ENCODE peak calls at places on chromosome 21, in nine cellular contexts. H is uterus; P is psoas muscle; K is cardiac muscle cell; F is naive thymus-derived CD4-positive, alpha-beta T cell; S is OCI-LY7; I is suprapubic skin; T is SK-N-SH; Y is upper lobe of left lung. A is an unnamed sample.

GRCh38 chr21:42695324-42696025 is 42.1 kb downstream of the PDE9A start:
- DNase-seq in I (no peak), P (no peak), T (no peak), S (no peak), K (no peak), Y (no peak), F (no peak), H (no peak), A (no peak)

GRCh38 chr21:43691801-43692200 is 27.1 kb upstream of the PDXK start:
- DNase-seq in K (no peak), P (no peak), S (no peak), I (no peak), T (no peak), F (no peak), H (no peak), Y (no peak), A (no peak)

GRCh38 chr21:40179167-40179566 is 311.9 kb downstream of the PCP4 start:
- DNase-seq in S (no peak), I (peak), K (no peak), T (no peak), F (no peak), Y (no peak), H (no peak), P (no peak), A (no peak)

GRCh38 chr21:17660449-17660848 is 47.7 kb upstream of the BTG3 start:
- DNase-seq in F (no peak), T (no peak), I (no peak), S (no peak), Y (no peak), P (no peak), K (no peak), H (no peak), A (no peak)

GRCh38 chr21:46515109-46515508 is 56.4 kb downstream of the DIP2A start:
- DNase-seq in Y (peak), I (no peak), T (no peak), F (peak), K (peak), S (peak), H (peak), P (peak), A (peak)

GRCh38 chr21:35326677-35327076 is 277.6 kb upstream of the RUNX1 start:
- DNase-seq in K (no peak), H (no peak), P (no peak), I (no peak), F (no peak), Y (no peak), S (no peak), T (no peak), A (no peak)

GRCh38 chr21:32329331-32329730 is 30.7 kb downstream of the MRAP start:
- DNase-seq in P (peak), F (no peak), I (peak), Y (no peak), S (no peak), K (no peak), T (no peak), H (peak), A (no peak)

GRCh38 chr21:29540289-29540688 is 241.6 kb downstream of the BACH1 start:
- DNase-seq in F (no peak), H (no peak), P (no peak), Y (no peak), I (no peak), S (no peak), K (no peak), T (no peak), A (no peak)

GRCh38 chr21:34890724-34891609 is 158.1 kb downstream of the RUNX1 start:
- DNase-seq in I (no peak), K (peak), S (no peak), F (peak), T (peak), H (no peak), Y (peak), P (peak), A (no peak)

GRCh38 chr21:30646904-30647303 is 4.2 kb downstream of the KRTAP20-3 start:
- DNase-seq in K (no peak), S (no peak), Y (no peak), F (no peak), I (no peak), P (no peak), H (no peak), T (no peak), A (no peak)

GRCh38 chr21:45989355-45990048 is 7.9 kb downstream of the COL6A1 start:
- DNase-seq in H (peak), P (peak), T (no peak), K (no peak), I (peak), F (no peak), Y (no peak), S (no peak), A (peak)

GRCh38 chr21:31873696-31874599 is 1.1 kb downstream of the HUNK start:
- DNase-seq in F (no peak), P (peak), S (peak), I (no peak), Y (peak), H (peak), K (peak), T (peak), A (peak)

GRCh38 chr21:40067751-40068150 is 200.5 kb downstream of the PCP4 start:
- DNase-seq in T (no peak), S (no peak), Y (no peak), H (no peak), I (no peak), F (no peak), P (no peak), K (no peak), A (no peak)

GRCh38 chr21:26708223-26708800 is 135.2 kb upstream of the CYYR1 start:
- DNase-seq in S (no peak), Y (no peak), T (no peak), K (no peak), P (no peak), I (no peak), F (no peak), H (no peak), A (no peak)

GRCh38 chr21:20997308-20997632 is 939 bp upstream of the NCAM2 start:
- DNase-seq in I (no peak), F (no peak), S (no peak), Y (no peak), P (no peak), K (peak), T (peak), H (no peak), A (no peak)

GRCh38 chr21:46425566-46425965 is 33.1 kb upstream of the DIP2A start:
- DNase-seq in T (no peak), F (peak), S (no peak), P (no peak), K (no peak), I (no peak), H (no peak), Y (peak), A (no peak)

GRCh38 chr21:24275613-24276012 is 1331.7 kb downstream of the MRPL39 start:
- DNase-seq in T (no peak), S (no peak), Y (no peak), F (no peak), P (no peak), H (no peak), I (no peak), K (no peak), A (no peak)

GRCh38 chr21:42755766-42756579 is 102.6 kb downstream of the PDE9A start:
- DNase-seq in P (no peak), I (no peak), Y (no peak), F (no peak), T (no peak), H (no peak), S (no peak), K (no peak), A (no peak)

GRCh38 chr21:18117116-18117515 is 127.5 kb upstream of the CHODL start:
- DNase-seq in S (no peak), F (no peak), I (no peak), P (no peak), Y (no peak), T (no peak), H (no peak), K (no peak), A (no peak)

GRCh38 chr21:25350056-25350455 is 257.2 kb downstream of the MRPL39 start:
- DNase-seq in S (no peak), T (peak), H (no peak), Y (no peak), P (no peak), F (no peak), K (peak), I (no peak), A (no peak)

GRCh38 chr21:29887313-29888009 is 52.3 kb downstream of the GRIK1 start:
- DNase-seq in P (no peak), K (no peak), H (no peak), F (no peak), I (no peak), Y (no peak), T (no peak), S (no peak), A (no peak)

GRCh38 chr21:31909153-31909771 is 36.4 kb downstream of the HUNK start:
- DNase-seq in S (no peak), F (no peak), Y (no peak), H (no peak), I (no peak), P (no peak), T (no peak), K (peak), A (no peak)

GRCh38 chr21:31713973-31714740 is 17.8 kb downstream of the SCAF4 start:
- DNase-seq in T (no peak), K (no peak), P (no peak), F (no peak), Y (no peak), S (no peak), I (no peak), H (no peak), A (no peak)

GRCh38 chr21:43191521-43191920 is 22.7 kb downstream of the CRYAA start:
- DNase-seq in I (no peak), Y (no peak), H (peak), T (no peak), S (no peak), F (no peak), P (no peak), K (no peak), A (peak)

GRCh38 chr21:35045539-35046222 is 3.4 kb downstream of the RUNX1 start:
- DNase-seq in T (no peak), S (no peak), K (no peak), I (no peak), Y (no peak), H (no peak), P (no peak), F (peak), A (no peak)

GRCh38 chr21:46667191-46667734 is 31.8 kb downstream of the PRMT2 start:
- DNase-seq in P (no peak), H (no peak), S (no peak), F (no peak), I (no peak), T (peak), Y (no peak), K (peak), A (no peak)

GRCh38 chr21:40043423-40043822 is 176.2 kb downstream of the PCP4 start:
- DNase-seq in K (no peak), I (no peak), H (no peak), F (no peak), S (no peak), T (no peak), Y (no peak), P (no peak), A (no peak)

GRCh38 chr21:25582888-25583287 is 24.4 kb downstream of the MRPL39 start:
- DNase-seq in K (no peak), Y (no peak), F (no peak), I (no peak), T (no peak), H (no peak), P (no peak), S (no peak), A (no peak)

GRCh38 chr21:29230541-29231275 is 68.0 kb upstream of the BACH1 start:
- DNase-seq in F (no peak), S (no peak), K (no peak), I (no peak), P (no peak), Y (no peak), H (no peak), T (no peak), A (no peak)

GRCh38 chr21:17658931-17659330 is 46.2 kb upstream of the BTG3 start:
- DNase-seq in H (no peak), Y (no peak), S (no peak), F (no peak), I (no peak), T (no peak), K (no peak), P (no peak), A (no peak)

GRCh38 chr21:19547951-19548635 is 1144.5 kb upstream of the TMPRSS15 start:
- DNase-seq in T (no peak), H (no peak), Y (no peak), F (no peak), P (no peak), K (no peak), I (no peak), S (no peak), A (no peak)

GRCh38 chr21:29378814-29379213 is 80.1 kb downstream of the BACH1 start:
- DNase-seq in T (peak), P (no peak), I (no peak), F (no peak), H (no peak), Y (no peak), S (no peak), K (no peak), A (no peak)

GRCh38 chr21:45962531-45963224 is 18.9 kb upstream of the COL6A1 start:
- DNase-seq in S (no peak), I (no peak), T (no peak), F (no peak), Y (no peak), H (no peak), K (no peak), P (no peak), A (no peak)

GRCh38 chr21:45944601-45945000 is 37.0 kb upstream of the COL6A1 start:
- DNase-seq in K (no peak), F (no peak), T (no peak), Y (no peak), P (no peak), I (no peak), S (no peak), H (no peak), A (no peak)

GRCh38 chr21:46413365-46413696 is 45.4 kb upstream of the DIP2A start:
- DNase-seq in Y (no peak), K (no peak), T (no peak), I (no peak), F (no peak), P (no peak), S (no peak), H (no peak), A (no peak)

GRCh38 chr21:32604484-32604883 is 7.7 kb downstream of the CFAP298 start:
- DNase-seq in T (no peak), I (no peak), K (no peak), H (no peak), F (no peak), Y (no peak), P (no peak), S (no peak), A (no peak)

GRCh38 chr21:46599251-46599572 is 5.7 kb downstream of the S100B start:
- DNase-seq in K (peak), T (peak), P (no peak), F (no peak), S (no peak), H (no peak), I (no peak), Y (no peak), A (no peak)

GRCh38 chr21:30600787-30601186 is at the start of gene KRTAP22-1:
- DNase-seq in K (no peak), Y (no peak), H (no peak), T (no peak), S (no peak), I (no peak), F (no peak), P (no peak), A (no peak)

GRCh38 chr21:22138297-22139016 is 1140.2 kb downstream of the NCAM2 start:
- DNase-seq in Y (no peak), K (no peak), H (no peak), P (no peak), S (no peak), F (no peak), I (no peak), T (no peak), A (no peak)

DNA sequence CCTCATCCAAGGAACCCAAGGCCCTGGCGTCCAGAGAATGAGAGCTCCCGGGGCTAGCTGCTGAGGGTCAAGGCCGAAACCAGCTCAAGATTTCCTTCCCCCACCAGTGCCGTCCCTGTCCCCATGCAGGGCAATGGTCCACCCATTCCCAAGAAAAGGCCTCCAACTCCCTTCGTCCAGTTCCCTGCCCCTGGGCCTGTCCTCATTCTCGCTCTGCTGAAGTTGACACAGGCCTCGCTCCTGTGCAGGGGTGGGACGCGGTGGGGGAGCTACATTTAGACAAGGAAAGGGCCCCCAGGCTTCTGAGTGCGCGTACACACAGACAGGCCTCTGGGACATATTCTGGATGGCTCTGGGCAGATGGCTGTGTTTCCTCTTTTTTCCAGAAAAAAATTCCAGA is 188.3 kb downstream of the ETS2 start:
- DNase-seq in Y (no peak), K (no peak), H (no peak), S (no peak), P (no peak), I (no peak), T (no peak), F (no peak), A (no peak)
- H3K27ac ChIP-seq in Y (peak), K (peak), H (peak), S (no peak), P (peak), I (peak), T (peak), F (no peak), A (no peak)

GRCh38 chr21:16195896-16196443 is 466.2 kb downstream of the USP25 start:
- DNase-seq in K (no peak), T (no peak), H (no peak), S (no peak), F (no peak), I (no peak), Y (no peak), P (no peak), A (no peak)
- H3K4me3 ChIP-seq in K (peak), T (no peak), H (peak), S (no peak), F (no peak), I (peak), Y (peak), P (peak), A (peak)

DNA sequence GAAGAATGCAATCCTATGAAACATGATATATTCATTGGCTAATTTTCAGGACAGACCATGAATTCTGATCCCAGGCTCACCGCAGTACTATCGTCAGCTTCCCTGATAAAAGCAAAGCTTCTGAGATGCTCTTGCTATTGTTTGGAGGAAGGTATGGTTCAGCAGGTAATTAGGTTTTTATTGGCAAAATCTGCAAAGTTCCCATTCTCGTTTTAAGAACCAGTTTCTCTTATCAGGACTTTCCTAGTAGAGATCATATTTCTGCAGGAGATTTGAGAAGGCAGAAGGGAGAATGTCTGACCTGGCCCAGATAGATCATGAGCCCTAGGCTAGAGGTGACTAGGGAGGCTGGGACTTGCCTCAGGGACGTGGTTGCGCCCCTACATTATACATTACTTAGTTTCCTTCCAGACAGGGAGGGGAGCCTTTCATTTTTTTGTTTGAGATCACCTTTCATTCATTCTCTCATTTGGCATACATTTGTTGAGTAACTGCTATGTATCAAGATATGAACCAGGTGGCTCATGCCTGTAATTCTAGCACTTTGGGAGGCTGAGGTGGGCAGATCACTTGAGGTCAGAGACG is 108.8 kb downstream of the NRIP1 start:
- DNase-seq in F (no peak), T (no peak), Y (no peak), P (no peak), H (no peak), I (no peak), S (no peak), K (no peak), A (no peak)
- H3K27ac ChIP-seq in F (no peak), T (no peak), Y (no peak), P (no peak), H (no peak), I (no peak), S (no peak), K (no peak), A (no peak)

GRCh38 chr21:41615613-41616012 is 107.7 kb upstream of the TMPRSS2 start:
- DNase-seq in Y (no peak), T (no peak), F (no peak), K (no peak), I (no peak), P (no peak), H (no peak), S (no peak), A (no peak)

GRCh38 chr21:41613421-41613998 is 105.6 kb upstream of the TMPRSS2 start:
- DNase-seq in K (no peak), S (no peak), Y (no peak), I (no peak), F (no peak), H (no peak), P (no peak), T (no peak), A (no peak)

GRCh38 chr21:41616063-41616591 is 108.2 kb upstream of the TMPRSS2 start:
- DNase-seq in Y (no peak), P (peak), S (no peak), K (no peak), F (no peak), I (no peak), T (no peak), H (no peak), A (no peak)

GRCh38 chr21:41612674-41613250 is 104.8 kb upstream of the TMPRSS2 start:
- DNase-seq in H (peak), T (peak), Y (peak), F (no peak), K (peak), P (peak), I (peak), S (peak), A (no peak)

GRCh38 chr21:41614456-41615010 is 106.6 kb upstream of the TMPRSS2 start:
- DNase-seq in I (no peak), F (no peak), S (no peak), K (no peak), P (no peak), Y (no peak), T (no peak), H (no peak), A (no peak)
- H3K4me3 ChIP-seq in I (no peak), F (no peak), S (no peak), K (no peak), P (no peak), Y (no peak), T (no peak), H (no peak), A (no peak)

GRCh38 chr21:33703750-33704606 is 61.7 kb downstream of the ITSN1 start:
- DNase-seq in F (no peak), P (no peak), H (no peak), I (no peak), K (no peak), S (no peak), Y (peak), T (no peak), A (no peak)

GRCh38 chr21:33698088-33698487 is 55.8 kb downstream of the ITSN1 start:
- DNase-seq in H (no peak), K (peak), F (no peak), Y (no peak), S (no peak), I (no peak), T (no peak), P (no peak), A (no peak)

GRCh38 chr21:33695785-33696184 is 53.5 kb downstream of the ITSN1 start:
- DNase-seq in T (no peak), H (no peak), Y (no peak), K (no peak), P (no peak), S (no peak), I (no peak), F (no peak), A (no peak)

GRCh38 chr21:33700491-33700890 is 58.2 kb downstream of the ITSN1 start:
- DNase-seq in F (no peak), H (no peak), I (no peak), K (no peak), Y (no peak), T (no peak), S (no peak), P (no peak), A (no peak)

GRCh38 chr21:33699277-33699676 is 57.0 kb downstream of the ITSN1 start:
- DNase-seq in H (no peak), T (no peak), S (no peak), K (no peak), F (no peak), Y (no peak), I (no peak), P (no peak), A (no peak)
- H3K27ac ChIP-seq in H (no peak), T (no peak), S (no peak), K (peak), F (no peak), Y (no peak), I (no peak), P (no peak), A (no peak)

A was measured in right lobe of liver.